ENCODE peak calls at places on chromosomes 7 and 10, in seven cellular contexts. Q is transverse colon, T is body of pancreas, J is heart left ventricle, X is tibial nerve, K is dorsolateral prefrontal cortex, M is uterus. Z is an unnamed sample.

GRCh38 chr10:110460111-110460809 is 37.4 kb upstream of the DUSP5 start:
- DNase-seq in Q (peak), T (peak), J (peak), X (no peak), K (no peak), M (no peak), Z (no peak)

GRCh38 chr10:93790454-93790853 is 32.7 kb downstream of the LGI1 start:
- DNase-seq in Q (no peak), T (no peak), J (no peak), X (no peak), K (no peak), M (no peak), Z (no peak)

GRCh38 chr10:17113889-17114288 is 15.7 kb downstream of the CUBN start:
- DNase-seq in Q (no peak), T (peak), J (no peak), X (peak), K (no peak), M (peak), Z (peak)

GRCh38 chr10:69057951-69058297 is 30.0 kb upstream of the SRGN start:
- DNase-seq in Q (no peak), T (no peak), J (no peak), X (no peak), K (no peak), M (no peak), Z (no peak)

GRCh38 chr10:1050555-1050954 is 1.6 kb upstream of the IDI1 start:
- DNase-seq in Q (peak), T (no peak), J (no peak), X (no peak), K (no peak), M (no peak), Z (no peak)

GRCh38 chr10:62014510-62014909 is 113.0 kb downstream of the ARID5B start:
- DNase-seq in Q (no peak), T (no peak), J (no peak), X (no peak), K (no peak), M (no peak), Z (no peak)

GRCh38 chr10:62244785-62245595 is 23.7 kb downstream of the RTKN2 start:
- DNase-seq in Q (peak), T (peak), J (no peak), X (no peak), K (no peak), M (no peak), Z (peak)

GRCh38 chr10:69290993-69291392 is 12.7 kb downstream of the HK1 start:
- DNase-seq in Q (no peak), T (no peak), J (peak), X (no peak), K (no peak), M (no peak), Z (no peak)

GRCh38 chr10:70551971-70552422 is 50.5 kb downstream of the PRF1 start:
- DNase-seq in Q (peak), T (no peak), J (peak), X (peak), K (no peak), M (no peak), Z (no peak)

GRCh38 chr10:19702215-19702614 is 114.0 kb upstream of the PLXDC2 start:
- DNase-seq in Q (no peak), T (no peak), J (no peak), X (no peak), K (no peak), M (no peak), Z (no peak)

GRCh38 chr10:96720422-96721206 is at the start of gene PIK3AP1:
- DNase-seq in Q (peak), T (peak), J (peak), X (peak), K (no peak), M (peak), Z (no peak)

GRCh38 chr10:12807982-12808613 is 193.4 kb downstream of the CCDC3 start:
- DNase-seq in Q (peak), T (no peak), J (no peak), X (no peak), K (no peak), M (no peak), Z (no peak)

GRCh38 chr7:95199779-95200558 is 124.4 kb downstream of the PON1 start:
- DNase-seq in Q (peak), T (peak), J (no peak), X (no peak), K (peak), M (peak), Z (no peak)

GRCh38 chr7:152136623-152137022 is 111.1 kb downstream of the GALNT11 start:
- DNase-seq in Q (no peak), T (no peak), J (no peak), X (no peak), K (no peak), M (no peak), Z (no peak)

GRCh38 chr7:71477441-71477840 is 345.5 kb downstream of the GALNT17 start:
- DNase-seq in Q (no peak), T (no peak), J (no peak), X (no peak), K (no peak), M (no peak), Z (no peak)

GRCh38 chr10:66719483-66719882 is 206.4 kb upstream of the LRRTM3 start:
- DNase-seq in Q (no peak), T (no peak), J (no peak), X (no peak), K (no peak), M (no peak), Z (no peak)
- H3K27ac ChIP-seq in Q (no peak), T (no peak), J (no peak), X (no peak), K (no peak), M (no peak), Z (no peak)

GRCh38 chr10:23368816-23369640 is 24.4 kb upstream of the C10orf67 start:
- DNase-seq in Q (no peak), T (no peak), J (no peak), X (no peak), K (no peak), M (no peak), Z (no peak)

GRCh38 chr10:23364378-23364777 is 19.8 kb upstream of the C10orf67 start:
- DNase-seq in Q (no peak), T (no peak), J (no peak), X (no peak), K (no peak), M (no peak), Z (no peak)

GRCh38 chr10:23371073-23371472 is 26.5 kb upstream of the C10orf67 start:
- DNase-seq in Q (no peak), T (no peak), J (no peak), X (no peak), K (no peak), M (no peak), Z (no peak)

GRCh38 chr10:23370106-23370505 is 25.5 kb upstream of the C10orf67 start:
- DNase-seq in Q (no peak), T (no peak), J (no peak), X (no peak), K (no peak), M (no peak), Z (no peak)

GRCh38 chr10:23367896-23368685 is 23.5 kb upstream of the C10orf67 start:
- DNase-seq in Q (no peak), T (no peak), J (no peak), X (no peak), K (no peak), M (no peak), Z (no peak)
- H3K27ac ChIP-seq in Q (no peak), T (no peak), J (no peak), X (no peak), K (no peak), M (no peak), Z (no peak)

DNA sequence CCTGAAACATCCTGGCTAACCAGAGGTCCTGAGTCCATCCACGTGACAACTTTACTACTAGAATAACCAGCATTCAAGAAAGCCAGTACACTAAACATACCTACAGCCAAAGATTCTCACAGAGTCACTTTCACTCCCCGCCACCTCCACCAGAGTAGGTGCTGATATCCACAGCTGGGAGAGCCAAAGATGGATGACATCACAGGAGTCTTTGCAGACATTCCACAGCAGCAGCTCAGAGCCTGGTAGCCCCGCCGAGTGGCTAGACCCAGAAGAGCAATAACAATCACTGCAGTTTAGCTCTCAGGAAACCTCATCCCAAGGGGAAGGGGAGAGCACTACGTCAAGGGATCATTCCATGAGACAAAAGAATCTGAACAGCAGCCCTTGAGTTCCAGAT is 13.5 kb upstream of the ADAM22 start:
- DNase-seq in Q (no peak), T (no peak), J (no peak), X (no peak), K (no peak), M (no peak), Z (no peak)
- H3K27ac ChIP-seq in Q (no peak), T (no peak), J (no peak), X (no peak), K (no peak), M (no peak), Z (no peak)

DNA sequence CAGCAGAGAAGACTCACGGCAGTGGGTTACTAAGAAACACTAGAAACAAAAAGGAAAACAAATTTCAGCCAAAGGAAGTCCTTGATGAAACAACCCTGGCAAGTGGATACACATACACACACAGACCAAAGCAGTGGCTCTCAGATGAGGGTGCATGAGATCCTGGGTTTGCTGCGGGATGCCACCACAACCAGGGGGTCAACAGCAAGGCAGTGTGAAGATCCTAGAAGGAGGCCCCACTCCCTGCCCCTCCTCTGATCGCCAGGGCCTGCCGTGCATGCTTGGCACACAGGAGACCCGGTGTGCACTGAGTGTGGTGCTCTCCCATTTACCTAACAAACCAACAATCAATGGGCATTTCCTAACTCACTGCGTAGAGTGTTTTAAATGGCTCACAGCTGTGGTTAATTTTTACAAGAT is 252.3 kb upstream of the KLF14 start:
- DNase-seq in Q (no peak), T (no peak), J (no peak), X (no peak), K (no peak), M (no peak), Z (no peak)
- H3K27ac ChIP-seq in Q (peak), T (no peak), J (peak), X (peak), K (peak), M (peak), Z (no peak)

GRCh38 chr10:26480909-26481703 is 43.0 kb downstream of the APBB1IP start:
- DNase-seq in Q (no peak), T (no peak), J (peak), X (no peak), K (no peak), M (no peak), Z (no peak)

GRCh38 chr10:26481914-26482550 is 43.9 kb downstream of the APBB1IP start:
- DNase-seq in Q (peak), T (no peak), J (no peak), X (no peak), K (no peak), M (no peak), Z (no peak)

GRCh38 chr10:26479766-26480492 is 41.8 kb downstream of the APBB1IP start:
- DNase-seq in Q (no peak), T (no peak), J (no peak), X (no peak), K (no peak), M (no peak), Z (no peak)

GRCh38 chr10:26475448-26475847 is 37.3 kb downstream of the APBB1IP start:
- DNase-seq in Q (no peak), T (no peak), J (no peak), X (no peak), K (no peak), M (no peak), Z (no peak)

DNA sequence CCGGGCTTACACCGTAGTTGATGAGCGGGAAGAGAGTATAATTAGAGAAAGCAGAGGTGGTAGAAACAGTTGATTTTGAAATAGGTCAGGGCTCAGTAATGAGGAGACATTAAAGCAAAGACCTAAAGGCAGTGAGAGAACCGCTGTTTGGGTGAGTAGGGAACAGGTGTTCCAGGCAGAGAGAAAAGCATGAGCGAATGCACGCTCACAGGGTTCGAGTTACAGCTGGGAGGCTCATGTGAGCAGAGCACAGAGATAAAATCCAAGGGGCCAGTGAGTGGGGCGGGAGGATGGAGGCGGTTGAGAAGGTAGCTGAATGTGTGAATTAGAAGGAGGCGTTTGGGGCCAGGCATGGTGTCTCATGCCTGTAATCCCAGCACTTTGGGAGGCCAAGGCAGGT is 39.9 kb downstream of the APBB1IP start:
- DNase-seq in Q (no peak), T (no peak), J (no peak), X (no peak), K (no peak), M (no peak), Z (no peak)
- H3K27ac ChIP-seq in Q (no peak), T (no peak), J (no peak), X (no peak), K (no peak), M (no peak), Z (no peak)

GRCh38 chr7:44565097-44565794 is 8.5 kb downstream of the DDX56 start:
- DNase-seq in Q (peak), T (peak), J (peak), X (peak), K (no peak), M (peak), Z (peak)
- H3K27ac ChIP-seq in Q (no peak), T (no peak), J (no peak), X (no peak), K (no peak), M (no peak), Z (peak)

DNA sequence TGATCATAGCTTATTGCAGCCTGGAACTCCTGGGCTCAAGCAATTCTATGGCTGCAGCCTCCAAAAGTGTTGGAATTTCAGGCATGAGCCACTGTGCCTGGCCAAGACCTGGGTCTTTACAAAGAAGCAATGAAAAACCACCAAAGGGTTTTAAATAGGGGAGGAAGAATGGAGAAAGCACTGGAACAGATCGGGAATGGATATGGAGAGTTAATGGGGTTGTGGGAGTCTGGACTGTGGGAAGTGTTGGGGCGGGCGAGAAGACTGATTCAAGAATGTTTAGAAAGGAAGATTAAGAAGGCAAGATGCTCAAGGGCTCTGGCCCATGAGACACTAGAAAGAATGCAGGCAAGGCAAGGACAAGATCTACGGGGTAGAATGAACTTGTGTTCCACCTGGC is 98.5 kb downstream of the CARD11 start:
- DNase-seq in Q (no peak), T (no peak), J (no peak), X (no peak), K (no peak), M (no peak), Z (no peak)
- H3K27ac ChIP-seq in Q (no peak), T (no peak), J (no peak), X (no peak), K (no peak), M (no peak), Z (no peak)